ENCODE peak calls at places on chromosomes 12 and 14, in five cellular contexts. One of them, this sample, is unnamed. For H3K4me1, the result is how much of the 10 kb centered on the place peaks cover.

GRCh38 chr12:51383281-51383905 is 7.8 kb downstream of the GALNT6 start:
- ATAC-seq in HepG2: no peak
- ATAC-seq in left lung: no peak
- ATAC-seq in CD8-positive, alpha-beta T cell: peak
- ATAC-seq in Panc1: no peak
- ATAC-seq in this sample: no peak

GRCh38 chr12:124608451-124608870 is 41.0 kb upstream of the NCOR2 start:
- ATAC-seq in Panc1: no peak
- ATAC-seq in CD8-positive, alpha-beta T cell: no peak
- ATAC-seq in left lung: peak
- ATAC-seq in HepG2: no peak
- ATAC-seq in this sample: no peak

GRCh38 chr14:71690478-71690877 is 241.8 kb upstream of the RGS6 start:
- ATAC-seq in Panc1: no peak
- ATAC-seq in CD8-positive, alpha-beta T cell: no peak
- ATAC-seq in HepG2: no peak
- ATAC-seq in left lung: no peak
- ATAC-seq in this sample: no peak

GRCh38 chr12:64603183-64603841 is 7.0 kb upstream of the RASSF3 start:
- ATAC-seq in Panc1: no peak
- ATAC-seq in left lung: no peak
- ATAC-seq in CD8-positive, alpha-beta T cell: no peak
- ATAC-seq in HepG2: no peak
- ATAC-seq in this sample: no peak

GRCh38 chr12:67826946-67827719 is 162.1 kb upstream of the IFNG-AS1 start:
- ATAC-seq in left lung: no peak
- ATAC-seq in Panc1: peak
- ATAC-seq in HepG2: no peak
- ATAC-seq in CD8-positive, alpha-beta T cell: no peak
- ATAC-seq in this sample: peak

GRCh38 chr14:75153295-75153694 is 23.1 kb downstream of the TMED10 start:
- ATAC-seq in Panc1: no peak
- ATAC-seq in CD8-positive, alpha-beta T cell: no peak
- ATAC-seq in left lung: no peak
- ATAC-seq in HepG2: no peak
- ATAC-seq in this sample: no peak

GRCh38 chr12:7068994-7069346 is 8.5 kb downstream of the C1S start:
- ATAC-seq in Panc1: no peak
- ATAC-seq in HepG2: no peak
- ATAC-seq in CD8-positive, alpha-beta T cell: no peak
- ATAC-seq in left lung: peak
- ATAC-seq in this sample: no peak

GRCh38 chr14:63650336-63650952 is 8.8 kb upstream of the WDR89 start:
- ATAC-seq in HepG2: no peak
- ATAC-seq in left lung: peak
- ATAC-seq in Panc1: no peak
- ATAC-seq in CD8-positive, alpha-beta T cell: peak
- ATAC-seq in this sample: no peak

GRCh38 chr14:73780896-73781295 is 66.7 kb upstream of the PNMA1 start:
- ATAC-seq in CD8-positive, alpha-beta T cell: no peak
- ATAC-seq in left lung: no peak
- ATAC-seq in Panc1: no peak
- ATAC-seq in HepG2: no peak
- ATAC-seq in this sample: no peak
- H3K4me1 ChIP-seq in CD8-positive, alpha-beta T cell: half or more
- H3K4me1 ChIP-seq in left lung: half or more
- H3K4me1 ChIP-seq in Panc1: half or more
- H3K4me1 ChIP-seq in HepG2: half or more
- H3K4me1 ChIP-seq in this sample: half or more

GRCh38 chr12:107385518-107385917 is 292.2 kb upstream of the CRY1 start:
- ATAC-seq in CD8-positive, alpha-beta T cell: no peak
- ATAC-seq in left lung: no peak
- ATAC-seq in HepG2: no peak
- ATAC-seq in Panc1: no peak
- ATAC-seq in this sample: no peak
- H3K4me1 ChIP-seq in CD8-positive, alpha-beta T cell: under half
- H3K4me1 ChIP-seq in left lung: under half
- H3K4me1 ChIP-seq in HepG2: under half
- H3K4me1 ChIP-seq in Panc1: under half
- H3K4me1 ChIP-seq in this sample: under half

GRCh38 chr14:68684466-68685418 is 108.1 kb downstream of the ZFP36L1 start:
- ATAC-seq in HepG2: no peak
- ATAC-seq in CD8-positive, alpha-beta T cell: no peak
- ATAC-seq in Panc1: no peak
- ATAC-seq in left lung: no peak
- ATAC-seq in this sample: no peak

GRCh38 chr14:68680541-68681051 is 112.3 kb downstream of the ZFP36L1 start:
- ATAC-seq in left lung: no peak
- ATAC-seq in HepG2: no peak
- ATAC-seq in Panc1: no peak
- ATAC-seq in CD8-positive, alpha-beta T cell: no peak
- ATAC-seq in this sample: peak

GRCh38 chr14:68683326-68683725 is 109.5 kb downstream of the ZFP36L1 start:
- ATAC-seq in HepG2: peak
- ATAC-seq in Panc1: no peak
- ATAC-seq in left lung: no peak
- ATAC-seq in CD8-positive, alpha-beta T cell: no peak
- ATAC-seq in this sample: peak

GRCh38 chr14:68681256-68681655 is 111.6 kb downstream of the ZFP36L1 start:
- ATAC-seq in CD8-positive, alpha-beta T cell: no peak
- ATAC-seq in HepG2: no peak
- ATAC-seq in Panc1: no peak
- ATAC-seq in left lung: no peak
- ATAC-seq in this sample: no peak

GRCh38 chr14:68682166-68683103 is 110.4 kb downstream of the ZFP36L1 start:
- ATAC-seq in HepG2: no peak
- ATAC-seq in Panc1: no peak
- ATAC-seq in CD8-positive, alpha-beta T cell: no peak
- ATAC-seq in left lung: peak
- ATAC-seq in this sample: peak
- H3K4me1 ChIP-seq in HepG2: half or more
- H3K4me1 ChIP-seq in Panc1: under half
- H3K4me1 ChIP-seq in CD8-positive, alpha-beta T cell: half or more
- H3K4me1 ChIP-seq in left lung: half or more
- H3K4me1 ChIP-seq in this sample: under half

GRCh38 chr14:93035585-93035916 is 80.2 kb downstream of the ITPK1 start:
- ATAC-seq in CD8-positive, alpha-beta T cell: no peak
- ATAC-seq in left lung: no peak
- ATAC-seq in Panc1: no peak
- ATAC-seq in HepG2: peak
- ATAC-seq in this sample: no peak

GRCh38 chr14:93039649-93040315 is 75.9 kb downstream of the ITPK1 start:
- ATAC-seq in left lung: peak
- ATAC-seq in Panc1: no peak
- ATAC-seq in CD8-positive, alpha-beta T cell: no peak
- ATAC-seq in HepG2: no peak
- ATAC-seq in this sample: peak

GRCh38 chr14:93035917-93036651 is 79.6 kb downstream of the ITPK1 start:
- ATAC-seq in CD8-positive, alpha-beta T cell: peak
- ATAC-seq in Panc1: no peak
- ATAC-seq in left lung: no peak
- ATAC-seq in HepG2: peak
- ATAC-seq in this sample: peak

GRCh38 chr14:93036652-93037341 is 78.9 kb downstream of the ITPK1 start:
- ATAC-seq in Panc1: no peak
- ATAC-seq in left lung: no peak
- ATAC-seq in HepG2: peak
- ATAC-seq in CD8-positive, alpha-beta T cell: no peak
- ATAC-seq in this sample: peak

DNA sequence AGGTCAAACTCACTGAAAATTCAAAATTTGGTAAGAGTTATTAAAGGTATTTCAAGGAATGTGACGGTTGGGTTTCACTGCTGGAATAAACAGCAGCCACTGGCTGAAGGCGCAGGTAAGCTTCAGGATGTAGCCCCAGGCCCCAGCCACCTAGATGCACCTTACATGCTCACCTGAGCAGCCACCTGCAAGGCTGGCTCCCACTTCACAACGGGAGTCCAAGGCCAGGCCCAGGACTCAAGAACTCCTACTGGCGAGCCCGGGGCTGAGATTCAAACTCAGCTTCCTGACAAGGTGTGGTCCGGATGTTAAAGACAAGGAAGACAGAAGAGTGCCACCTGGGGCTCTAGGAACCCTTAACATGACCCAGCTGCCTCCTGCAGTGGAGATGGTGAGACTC is 78.4 kb downstream of the ITPK1 start:
- ATAC-seq in Panc1: no peak
- ATAC-seq in left lung: no peak
- ATAC-seq in CD8-positive, alpha-beta T cell: no peak
- ATAC-seq in HepG2: no peak
- ATAC-seq in this sample: no peak
- H3K4me1 ChIP-seq in Panc1: under half
- H3K4me1 ChIP-seq in left lung: half or more
- H3K4me1 ChIP-seq in CD8-positive, alpha-beta T cell: half or more
- H3K4me1 ChIP-seq in HepG2: half or more
- H3K4me1 ChIP-seq in this sample: half or more

GRCh38 chr12:116266631-116267349 is 10.7 kb downstream of the MED13L start:
- ATAC-seq in HepG2: no peak
- ATAC-seq in left lung: no peak
- ATAC-seq in CD8-positive, alpha-beta T cell: no peak
- ATAC-seq in Panc1: no peak
- ATAC-seq in this sample: no peak

GRCh38 chr12:116265361-116266128 is 11.9 kb downstream of the MED13L start:
- ATAC-seq in Panc1: no peak
- ATAC-seq in HepG2: no peak
- ATAC-seq in CD8-positive, alpha-beta T cell: no peak
- ATAC-seq in left lung: no peak
- ATAC-seq in this sample: no peak

GRCh38 chr12:116266220-116266619 is 11.3 kb downstream of the MED13L start:
- ATAC-seq in CD8-positive, alpha-beta T cell: no peak
- ATAC-seq in Panc1: peak
- ATAC-seq in HepG2: peak
- ATAC-seq in left lung: peak
- ATAC-seq in this sample: no peak

GRCh38 chr12:116264525-116265070 is 12.9 kb downstream of the MED13L start:
- ATAC-seq in Panc1: no peak
- ATAC-seq in CD8-positive, alpha-beta T cell: no peak
- ATAC-seq in left lung: no peak
- ATAC-seq in HepG2: no peak
- ATAC-seq in this sample: no peak

DNA sequence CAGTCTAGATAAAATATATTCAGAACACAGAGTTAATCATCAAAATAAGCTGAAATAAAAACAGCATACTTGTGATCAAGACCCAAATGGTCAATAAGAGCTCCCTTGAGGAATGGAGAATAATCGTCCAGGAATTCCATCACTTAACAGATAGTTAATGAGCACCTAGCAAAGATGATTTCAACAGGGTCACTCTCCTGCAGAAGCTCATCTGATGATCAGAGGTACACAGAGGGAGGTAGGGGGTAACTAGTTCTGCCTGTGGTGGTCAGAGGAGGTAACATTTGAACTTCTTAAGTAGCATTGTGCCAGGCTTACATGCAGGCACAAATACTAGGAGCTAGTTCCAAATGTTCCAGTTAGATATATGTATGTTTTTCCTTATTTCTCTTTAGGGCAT is 9.5 kb downstream of the MED13L start:
- ATAC-seq in left lung: no peak
- ATAC-seq in Panc1: no peak
- ATAC-seq in CD8-positive, alpha-beta T cell: no peak
- ATAC-seq in HepG2: no peak
- ATAC-seq in this sample: no peak
- H3K4me1 ChIP-seq in left lung: half or more
- H3K4me1 ChIP-seq in Panc1: half or more
- H3K4me1 ChIP-seq in CD8-positive, alpha-beta T cell: half or more
- H3K4me1 ChIP-seq in HepG2: half or more
- H3K4me1 ChIP-seq in this sample: under half

GRCh38 chr12:114403044-114403689 is 2.8 kb downstream of the TBX5 start:
- ATAC-seq in left lung: no peak
- ATAC-seq in Panc1: no peak
- ATAC-seq in CD8-positive, alpha-beta T cell: no peak
- ATAC-seq in HepG2: no peak
- ATAC-seq in this sample: peak

GRCh38 chr12:114404451-114405198 is 1.3 kb downstream of the TBX5 start:
- ATAC-seq in left lung: no peak
- ATAC-seq in Panc1: no peak
- ATAC-seq in HepG2: no peak
- ATAC-seq in CD8-positive, alpha-beta T cell: no peak
- ATAC-seq in this sample: no peak

GRCh38 chr12:114405199-114405448 is 820 bp downstream of the TBX5 start:
- ATAC-seq in HepG2: no peak
- ATAC-seq in left lung: no peak
- ATAC-seq in CD8-positive, alpha-beta T cell: no peak
- ATAC-seq in Panc1: no peak
- ATAC-seq in this sample: no peak

GRCh38 chr12:114405449-114406271 is at the start of gene TBX5:
- ATAC-seq in left lung: peak
- ATAC-seq in HepG2: no peak
- ATAC-seq in CD8-positive, alpha-beta T cell: no peak
- ATAC-seq in Panc1: no peak
- ATAC-seq in this sample: peak

DNA sequence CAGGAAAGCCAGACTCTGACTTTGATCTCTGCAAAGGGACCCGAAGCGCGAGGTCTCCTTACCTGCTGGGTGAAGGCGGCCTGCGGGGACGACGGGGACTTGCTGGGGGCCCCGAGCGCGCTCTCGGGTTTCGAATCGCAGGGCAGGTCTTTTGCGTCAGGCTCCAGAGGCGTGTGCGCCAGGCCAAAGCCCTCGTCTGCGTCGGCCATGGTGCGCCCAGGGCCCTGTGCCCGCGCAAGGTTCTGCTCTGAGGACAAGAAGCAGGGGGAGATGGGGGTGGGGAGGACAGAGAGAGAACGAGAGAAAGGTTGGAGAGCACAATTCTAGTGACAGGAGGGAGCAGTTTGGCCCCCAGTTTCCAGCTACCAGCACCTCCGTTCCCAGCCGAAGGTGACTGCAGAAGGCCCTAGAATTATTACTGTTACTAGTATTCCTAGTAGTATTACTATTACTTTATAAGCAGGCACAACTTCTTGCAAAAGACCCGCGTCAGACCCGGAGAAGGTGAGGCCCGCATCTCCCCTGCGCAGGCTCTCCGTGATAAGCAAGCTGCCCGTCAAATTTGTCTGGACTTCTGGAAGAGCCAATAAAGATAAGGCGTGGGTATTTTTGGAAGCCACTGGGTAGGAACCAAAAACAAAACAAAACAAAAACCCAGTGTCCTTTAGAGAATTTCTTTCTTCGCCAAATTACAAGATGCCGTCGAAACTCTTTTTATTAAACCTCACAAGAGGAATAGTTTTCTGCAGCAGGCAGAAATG is 2.1 kb downstream of the TBX5 start:
- ATAC-seq in CD8-positive, alpha-beta T cell: no peak
- ATAC-seq in Panc1: no peak
- ATAC-seq in HepG2: no peak
- ATAC-seq in left lung: no peak
- ATAC-seq in this sample: no peak
- H3K4me1 ChIP-seq in CD8-positive, alpha-beta T cell: under half
- H3K4me1 ChIP-seq in Panc1: under half
- H3K4me1 ChIP-seq in HepG2: under half
- H3K4me1 ChIP-seq in left lung: under half
- H3K4me1 ChIP-seq in this sample: half or more

DNA sequence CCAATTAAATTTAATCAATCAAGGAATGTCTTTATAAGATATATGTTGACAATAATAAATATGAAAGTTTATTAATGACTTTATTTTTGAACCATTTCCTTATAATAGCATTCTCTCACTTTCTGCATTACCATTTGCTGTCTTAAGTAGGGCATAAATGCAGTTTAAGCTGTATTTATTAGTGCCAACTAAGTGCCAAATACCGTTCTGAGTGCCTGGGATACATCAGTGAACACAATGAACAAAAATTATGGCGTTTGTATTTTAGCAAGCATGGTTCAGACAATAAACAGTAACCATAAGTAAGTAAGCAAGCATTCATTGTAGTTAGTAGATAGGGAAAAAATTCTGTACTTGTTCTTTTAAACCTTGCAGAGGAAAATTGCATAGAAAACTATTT is 145.8 kb downstream of the FUT8 start:
- ATAC-seq in Panc1: no peak
- ATAC-seq in HepG2: no peak
- ATAC-seq in left lung: no peak
- ATAC-seq in CD8-positive, alpha-beta T cell: no peak
- ATAC-seq in this sample: no peak
- H3K4me1 ChIP-seq in Panc1: under half
- H3K4me1 ChIP-seq in HepG2: under half
- H3K4me1 ChIP-seq in left lung: under half
- H3K4me1 ChIP-seq in CD8-positive, alpha-beta T cell: under half
- H3K4me1 ChIP-seq in this sample: under half